ENCODE peak calls at places on chromosome 2, in eight cellular contexts. One of them, this sample, is unnamed.

GRCh38 chr2:136131961-136132839 is 14.3 kb upstream of the CXCR4 start:
- DNase-seq in GM23248: no peak
- DNase-seq in IMR-90: no peak
- DNase-seq in HCT116: no peak
- DNase-seq in AG04450: no peak
- DNase-seq in mammary epithelial cell: no peak
- DNase-seq in coronary artery: no peak
- DNase-seq in aorta: no peak
- DNase-seq in this sample: no peak

GRCh38 chr2:240296611-240297552 is 138.6 kb upstream of the GPC1 start:
- DNase-seq in GM23248: no peak
- DNase-seq in IMR-90: no peak
- DNase-seq in HCT116: no peak
- DNase-seq in AG04450: no peak
- DNase-seq in mammary epithelial cell: no peak
- DNase-seq in coronary artery: no peak
- DNase-seq in aorta: peak; percentile 33
- DNase-seq in this sample: no peak

GRCh38 chr2:47654790-47655562 is 128.0 kb upstream of the MSH6 start:
- DNase-seq in GM23248: no peak
- DNase-seq in IMR-90: no peak
- DNase-seq in HCT116: no peak
- DNase-seq in AG04450: no peak
- DNase-seq in mammary epithelial cell: peak; percentile 45
- DNase-seq in coronary artery: no peak
- DNase-seq in aorta: no peak
- DNase-seq in this sample: no peak

GRCh38 chr2:25885933-25886332 is 7.6 kb upstream of the ASXL2 start:
- DNase-seq in GM23248: peak; percentile 78
- DNase-seq in IMR-90: peak; percentile 95
- DNase-seq in HCT116: no peak
- DNase-seq in AG04450: peak; percentile 72
- DNase-seq in mammary epithelial cell: peak; percentile 68
- DNase-seq in coronary artery: no peak
- DNase-seq in aorta: no peak
- DNase-seq in this sample: peak; percentile 68

GRCh38 chr2:113877651-113878594 is 12.0 kb upstream of the ACTR3 start:
- DNase-seq in GM23248: peak; percentile 79
- DNase-seq in IMR-90: peak; percentile 61
- DNase-seq in HCT116: peak; percentile 85
- DNase-seq in AG04450: no peak
- DNase-seq in mammary epithelial cell: peak; percentile 75
- DNase-seq in coronary artery: no peak
- DNase-seq in aorta: no peak
- DNase-seq in this sample: peak; percentile 68

GRCh38 chr2:159968282-159968900 is 94.0 kb downstream of the PLA2R1 start:
- DNase-seq in GM23248: peak; percentile 61
- DNase-seq in IMR-90: peak; percentile 41
- DNase-seq in HCT116: peak; percentile 35
- DNase-seq in AG04450: no peak
- DNase-seq in mammary epithelial cell: peak; percentile 39
- DNase-seq in coronary artery: no peak
- DNase-seq in aorta: no peak
- DNase-seq in this sample: peak; percentile 37

GRCh38 chr2:177258059-177258458 is 6.5 kb downstream of the NFE2L2 start:
- DNase-seq in GM23248: no peak
- DNase-seq in IMR-90: no peak
- DNase-seq in HCT116: no peak
- DNase-seq in AG04450: no peak
- DNase-seq in mammary epithelial cell: no peak
- DNase-seq in coronary artery: no peak
- DNase-seq in aorta: no peak
- DNase-seq in this sample: no peak

GRCh38 chr2:15606481-15607441 is 15.1 kb downstream of the DDX1 start:
- DNase-seq in GM23248: no peak
- DNase-seq in IMR-90: no peak
- DNase-seq in HCT116: no peak
- DNase-seq in AG04450: no peak
- DNase-seq in mammary epithelial cell: no peak
- DNase-seq in coronary artery: no peak
- DNase-seq in aorta: no peak
- DNase-seq in this sample: no peak

GRCh38 chr2:204892506-204893255 is 347.4 kb downstream of the PARD3B start:
- DNase-seq in GM23248: peak; percentile 92
- DNase-seq in IMR-90: peak; percentile 78
- DNase-seq in HCT116: no peak
- DNase-seq in AG04450: no peak
- DNase-seq in mammary epithelial cell: peak; percentile 81
- DNase-seq in coronary artery: no peak
- DNase-seq in aorta: no peak
- DNase-seq in this sample: no peak

GRCh38 chr2:2260691-2261268 is 70.3 kb downstream of the MYT1L start:
- DNase-seq in GM23248: no peak
- DNase-seq in IMR-90: no peak
- DNase-seq in HCT116: no peak
- DNase-seq in AG04450: no peak
- DNase-seq in mammary epithelial cell: no peak
- DNase-seq in coronary artery: peak; percentile 21
- DNase-seq in aorta: no peak
- DNase-seq in this sample: no peak

GRCh38 chr2:236875906-236876505 is 209.7 kb upstream of the COPS8 start:
- DNase-seq in GM23248: no peak
- DNase-seq in IMR-90: no peak
- DNase-seq in HCT116: no peak
- DNase-seq in AG04450: no peak
- DNase-seq in mammary epithelial cell: no peak
- DNase-seq in coronary artery: peak; percentile 72
- DNase-seq in aorta: peak; percentile 74
- DNase-seq in this sample: no peak

GRCh38 chr2:61425605-61426155 is 45.2 kb downstream of the USP34 start:
- DNase-seq in GM23248: no peak
- DNase-seq in IMR-90: no peak
- DNase-seq in HCT116: no peak
- DNase-seq in AG04450: no peak
- DNase-seq in mammary epithelial cell: no peak
- DNase-seq in coronary artery: no peak
- DNase-seq in aorta: no peak
- DNase-seq in this sample: no peak

GRCh38 chr2:134127496-134127895 is 126.4 kb upstream of the MGAT5 start:
- DNase-seq in GM23248: no peak
- DNase-seq in IMR-90: no peak
- DNase-seq in HCT116: no peak
- DNase-seq in AG04450: no peak
- DNase-seq in mammary epithelial cell: no peak
- DNase-seq in coronary artery: no peak
- DNase-seq in aorta: no peak
- DNase-seq in this sample: no peak

GRCh38 chr2:30691948-30692828 is 115.1 kb downstream of the CAPN13 start:
- DNase-seq in GM23248: peak; percentile 53
- DNase-seq in IMR-90: peak; percentile 37
- DNase-seq in HCT116: no peak
- DNase-seq in AG04450: no peak
- DNase-seq in mammary epithelial cell: no peak
- DNase-seq in coronary artery: no peak
- DNase-seq in aorta: no peak
- DNase-seq in this sample: peak; percentile 38

GRCh38 chr2:138997849-138998517 is 217.8 kb upstream of the NXPH2 start:
- DNase-seq in GM23248: peak; percentile 1
- DNase-seq in IMR-90: no peak
- DNase-seq in HCT116: peak; percentile 39
- DNase-seq in AG04450: no peak
- DNase-seq in mammary epithelial cell: peak; percentile 73
- DNase-seq in coronary artery: no peak
- DNase-seq in aorta: no peak
- DNase-seq in this sample: no peak

GRCh38 chr2:189116984-189117383 is 62.6 kb downstream of the COL5A2 start:
- DNase-seq in GM23248: peak; percentile 58
- DNase-seq in IMR-90: peak; percentile 38
- DNase-seq in HCT116: no peak
- DNase-seq in AG04450: no peak
- DNase-seq in mammary epithelial cell: no peak
- DNase-seq in coronary artery: no peak
- DNase-seq in aorta: no peak
- DNase-seq in this sample: no peak

GRCh38 chr2:49972699-49973098 is 818.4 kb upstream of the FSHR start:
- DNase-seq in GM23248: no peak
- DNase-seq in IMR-90: no peak
- DNase-seq in HCT116: no peak
- DNase-seq in AG04450: no peak
- DNase-seq in mammary epithelial cell: no peak
- DNase-seq in coronary artery: no peak
- DNase-seq in aorta: no peak
- DNase-seq in this sample: no peak

GRCh38 chr2:75560022-75560767 is 544 bp downstream of the EVA1A start:
- DNase-seq in GM23248: peak; percentile 63
- DNase-seq in IMR-90: peak; percentile 38
- DNase-seq in HCT116: no peak
- DNase-seq in AG04450: no peak
- DNase-seq in mammary epithelial cell: peak; percentile 52
- DNase-seq in coronary artery: no peak
- DNase-seq in aorta: no peak
- DNase-seq in this sample: no peak

DNA sequence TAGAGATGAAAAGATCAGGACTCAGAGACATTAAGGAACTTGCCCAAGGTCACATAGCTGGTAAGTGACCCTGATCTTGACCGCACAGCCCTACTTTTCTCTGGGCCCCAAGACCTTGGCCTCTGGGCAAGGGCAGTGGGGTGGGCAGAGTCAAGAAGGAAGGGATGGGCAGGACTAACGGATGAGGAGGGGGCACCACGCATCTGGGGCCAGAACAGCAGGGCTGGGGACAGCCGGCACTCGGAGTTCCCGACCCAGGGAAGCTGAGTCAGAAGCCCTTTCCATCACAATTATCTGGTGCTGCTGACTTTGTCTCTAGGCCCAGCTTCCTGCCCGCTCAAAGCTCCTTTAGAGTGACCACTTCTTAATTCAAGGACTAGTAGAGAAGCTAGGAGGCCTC is 14.4 kb downstream of the CFAP65 start:
- DNase-seq in GM23248: no peak
- DNase-seq in IMR-90: no peak
- DNase-seq in HCT116: no peak
- DNase-seq in AG04450: no peak
- DNase-seq in mammary epithelial cell: no peak
- DNase-seq in coronary artery: no peak
- DNase-seq in aorta: peak; percentile 32
- DNase-seq in this sample: no peak
- H3K4me3 ChIP-seq in GM23248: no peak overlapping the region
- H3K4me3 ChIP-seq in IMR-90: no peak overlapping the region
- H3K4me3 ChIP-seq in HCT116: no peak overlapping the region
- H3K4me3 ChIP-seq in AG04450: no peak overlapping the region
- H3K4me3 ChIP-seq in mammary epithelial cell: no peak overlapping the region
- H3K4me3 ChIP-seq in coronary artery: no peak overlapping the region
- H3K4me3 ChIP-seq in aorta: no peak overlapping the region
- H3K4me3 ChIP-seq in this sample: no peak overlapping the region

GRCh38 chr2:234982096-234982834 is 30.4 kb downstream of the SH3BP4 start:
- DNase-seq in GM23248: no peak
- DNase-seq in IMR-90: no peak
- DNase-seq in HCT116: no peak
- DNase-seq in AG04450: no peak
- DNase-seq in mammary epithelial cell: no peak
- DNase-seq in coronary artery: no peak
- DNase-seq in aorta: peak; percentile 47
- DNase-seq in this sample: no peak
- H3K4me3 ChIP-seq in GM23248: peak overlapping the region; percentile 49
- H3K4me3 ChIP-seq in IMR-90: no peak overlapping the region
- H3K4me3 ChIP-seq in HCT116: peak overlapping the region; percentile 52
- H3K4me3 ChIP-seq in AG04450: peak overlapping the region; percentile 36
- H3K4me3 ChIP-seq in mammary epithelial cell: peak overlapping the region; percentile 15
- H3K4me3 ChIP-seq in coronary artery: peak overlapping the region; percentile 32
- H3K4me3 ChIP-seq in aorta: no peak overlapping the region
- H3K4me3 ChIP-seq in this sample: no peak overlapping the region

DNA sequence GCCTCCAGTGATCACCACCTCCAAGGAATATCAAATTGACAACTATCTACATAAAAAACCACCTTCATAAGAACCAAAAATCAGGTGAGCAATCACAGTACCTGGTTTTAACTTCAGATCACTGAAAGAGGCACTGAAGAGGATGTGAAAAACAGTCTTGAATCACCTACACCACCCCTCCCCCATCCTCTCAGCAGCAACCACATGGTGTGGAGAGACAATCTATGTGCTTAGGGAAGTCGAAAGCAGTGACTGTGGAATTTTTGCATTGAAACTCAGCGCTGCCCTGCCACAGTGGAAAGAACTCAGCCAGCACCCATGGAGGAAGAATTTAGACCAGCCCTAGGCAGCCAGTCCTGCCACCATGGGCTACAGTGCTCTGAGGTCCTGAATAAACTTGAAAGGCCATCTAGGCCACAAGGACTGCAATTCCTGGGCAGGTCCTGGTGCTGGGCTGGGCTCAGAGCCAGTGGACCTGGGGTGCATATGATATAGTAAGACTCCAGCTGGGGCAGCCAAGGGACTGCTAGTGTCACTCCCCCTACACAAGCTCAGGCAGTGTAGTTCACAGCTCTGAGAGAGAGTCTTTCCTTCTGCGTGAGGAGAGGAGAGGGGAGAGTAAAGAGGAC is 75.6 kb downstream of the ATL2 start:
- DNase-seq in GM23248: no peak
- DNase-seq in IMR-90: no peak
- DNase-seq in HCT116: no peak
- DNase-seq in AG04450: no peak
- DNase-seq in mammary epithelial cell: no peak
- DNase-seq in coronary artery: no peak
- DNase-seq in aorta: no peak
- DNase-seq in this sample: no peak
- H3K4me3 ChIP-seq in GM23248: no peak overlapping the region
- H3K4me3 ChIP-seq in IMR-90: no peak overlapping the region
- H3K4me3 ChIP-seq in HCT116: no peak overlapping the region
- H3K4me3 ChIP-seq in AG04450: no peak overlapping the region
- H3K4me3 ChIP-seq in mammary epithelial cell: no peak overlapping the region
- H3K4me3 ChIP-seq in coronary artery: no peak overlapping the region
- H3K4me3 ChIP-seq in aorta: no peak overlapping the region
- H3K4me3 ChIP-seq in this sample: no peak overlapping the region

GRCh38 chr2:152061383-152061782 is 37.5 kb downstream of the CACNB4 start:
- DNase-seq in GM23248: no peak
- DNase-seq in IMR-90: no peak
- DNase-seq in HCT116: no peak
- DNase-seq in AG04450: no peak
- DNase-seq in mammary epithelial cell: no peak
- DNase-seq in coronary artery: no peak
- DNase-seq in aorta: no peak
- DNase-seq in this sample: no peak

GRCh38 chr2:152065945-152066344 is 32.9 kb downstream of the CACNB4 start:
- DNase-seq in GM23248: no peak
- DNase-seq in IMR-90: no peak
- DNase-seq in HCT116: no peak
- DNase-seq in AG04450: no peak
- DNase-seq in mammary epithelial cell: no peak
- DNase-seq in coronary artery: no peak
- DNase-seq in aorta: no peak
- DNase-seq in this sample: no peak

GRCh38 chr2:152058655-152059054 is 40.2 kb downstream of the CACNB4 start:
- DNase-seq in GM23248: no peak
- DNase-seq in IMR-90: no peak
- DNase-seq in HCT116: no peak
- DNase-seq in AG04450: no peak
- DNase-seq in mammary epithelial cell: no peak
- DNase-seq in coronary artery: no peak
- DNase-seq in aorta: no peak
- DNase-seq in this sample: no peak

GRCh38 chr2:152063325-152063924 is 35.4 kb downstream of the CACNB4 start:
- DNase-seq in GM23248: no peak
- DNase-seq in IMR-90: no peak
- DNase-seq in HCT116: no peak
- DNase-seq in AG04450: no peak
- DNase-seq in mammary epithelial cell: no peak
- DNase-seq in coronary artery: no peak
- DNase-seq in aorta: no peak
- DNase-seq in this sample: no peak

GRCh38 chr2:152062130-152063091 is 36.4 kb downstream of the CACNB4 start:
- DNase-seq in GM23248: peak; percentile 92
- DNase-seq in IMR-90: peak; percentile 73
- DNase-seq in HCT116: no peak
- DNase-seq in AG04450: peak; percentile 20
- DNase-seq in mammary epithelial cell: peak; percentile 16
- DNase-seq in coronary artery: no peak
- DNase-seq in aorta: no peak
- DNase-seq in this sample: no peak
- H3K4me3 ChIP-seq in GM23248: peak overlapping the region; percentile 47
- H3K4me3 ChIP-seq in IMR-90: no peak overlapping the region
- H3K4me3 ChIP-seq in HCT116: no peak overlapping the region
- H3K4me3 ChIP-seq in AG04450: no peak overlapping the region
- H3K4me3 ChIP-seq in mammary epithelial cell: no peak overlapping the region
- H3K4me3 ChIP-seq in coronary artery: peak overlapping the region; percentile 47
- H3K4me3 ChIP-seq in aorta: no peak overlapping the region
- H3K4me3 ChIP-seq in this sample: no peak overlapping the region